ENCODE peak calls at places on chromosomes 7 and 10, in eight cellular contexts. L, F, R, Y, S, I, M and C are unnamed samples.

GRCh38 chr10:128808921-128809440 is 658.1 kb upstream of the MGMT start:
- ATAC-seq in Y (no peak), F (no peak), M (no peak), I (no peak), S (no peak), R (no peak), L (no peak), C (peak; percentile 3)

GRCh38 chr7:50351267-50351666 is 46.8 kb downstream of the IKZF1 start:
- ATAC-seq in M (no peak), S (no peak), R (no peak), I (no peak), F (no peak), L (no peak), Y (peak; percentile 23), C (no peak)

GRCh38 chr10:127755758-127756157 is 18.8 kb downstream of the FOXI2 start:
- ATAC-seq in F (peak; percentile 79), L (peak; percentile 74), R (no peak), Y (no peak), M (peak; percentile 25), S (no peak), I (no peak), C (no peak)

GRCh38 chr7:91029688-91030087 is 234.5 kb upstream of the FZD1 start:
- ATAC-seq in Y (no peak), S (no peak), I (no peak), M (no peak), L (no peak), F (no peak), R (no peak), C (no peak)

GRCh38 chr7:28328822-28329615 is 83.3 kb upstream of the CREB5 start:
- ATAC-seq in F (no peak), R (no peak), I (no peak), S (no peak), Y (no peak), M (no peak), L (no peak), C (no peak)

GRCh38 chr7:18210788-18211187 is 183.1 kb upstream of the PRPS1L1 start:
- ATAC-seq in R (no peak), F (no peak), Y (no peak), M (no peak), I (no peak), L (no peak), S (no peak), C (no peak)

GRCh38 chr10:52071814-52072213 is 242.3 kb upstream of the DKK1 start:
- ATAC-seq in Y (no peak), L (no peak), S (no peak), M (no peak), F (no peak), R (no peak), I (no peak), C (no peak)

GRCh38 chr10:1115262-1115955 is 59.2 kb downstream of the WDR37 start:
- ATAC-seq in I (no peak), R (no peak), L (no peak), M (no peak), F (no peak), Y (no peak), S (no peak), C (no peak)

GRCh38 chr7:102934670-102935069 is 21.9 kb downstream of the LRRC17 start:
- ATAC-seq in S (no peak), L (peak; percentile 67), Y (no peak), F (no peak), I (no peak), R (no peak), M (no peak), C (no peak)

GRCh38 chr10:97211229-97211628 is 25.5 kb upstream of the SLIT1 start:
- ATAC-seq in R (no peak), L (no peak), I (no peak), M (no peak), S (no peak), Y (no peak), F (no peak), C (no peak)

GRCh38 chr7:82506208-82506607 is 62.6 kb upstream of the CACNA2D1 start:
- ATAC-seq in S (no peak), L (no peak), F (no peak), M (no peak), R (no peak), I (no peak), Y (no peak), C (no peak)

GRCh38 chr10:89043052-89043451 is 52.5 kb downstream of the FAS start:
- ATAC-seq in F (no peak), I (no peak), Y (no peak), R (no peak), S (no peak), L (no peak), M (no peak), C (no peak)

GRCh38 chr10:618229-618989 is 71.1 kb downstream of the DIP2C start:
- ATAC-seq in Y (no peak), M (no peak), F (no peak), I (no peak), S (no peak), R (peak; percentile 45), L (no peak), C (no peak)

GRCh38 chr7:15130666-15131541 is 228.4 kb upstream of the DGKB start:
- ATAC-seq in Y (no peak), M (no peak), S (peak; percentile 98), L (no peak), R (no peak), I (no peak), F (no peak), C (no peak)

DNA sequence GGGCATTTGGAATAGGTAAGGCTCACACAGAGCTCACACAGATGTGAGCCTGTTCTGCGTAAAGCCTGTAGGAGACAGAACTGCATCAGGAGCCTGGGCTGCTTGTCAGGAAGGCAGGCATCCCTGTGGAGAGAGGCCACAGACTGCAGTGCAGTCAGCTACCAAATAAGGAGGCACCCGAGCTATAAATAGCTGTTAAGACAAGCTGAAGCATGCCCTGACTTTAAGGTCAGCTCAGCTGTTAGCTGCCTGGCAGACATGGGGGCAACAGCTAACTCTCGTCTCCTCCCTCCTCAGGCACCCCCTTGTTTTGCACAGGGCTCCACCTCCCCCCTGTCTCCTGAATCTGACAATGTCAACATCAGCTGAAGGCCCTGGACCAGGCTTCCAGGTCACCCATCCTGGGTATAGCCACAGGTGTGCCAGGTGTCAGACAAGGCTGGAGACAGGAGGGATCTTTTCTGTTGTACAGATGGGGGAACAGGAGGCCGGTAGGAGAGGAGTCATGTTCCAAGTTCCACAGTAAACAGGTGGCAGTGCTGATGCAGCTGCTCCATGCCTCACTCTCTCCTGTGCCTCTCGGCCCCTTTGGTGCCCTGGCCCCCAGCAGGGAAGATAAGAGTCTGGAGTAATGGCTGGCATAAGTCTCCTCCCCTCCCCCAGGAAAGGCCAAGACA is 27.6 kb upstream of the MKRN1 start:
- ATAC-seq in I (peak; percentile 75), F (peak; percentile 12), R (peak; percentile 33), L (peak; percentile 96), S (peak; percentile 43), Y (peak; percentile 29), M (peak; percentile 91), C (peak; percentile 91)
- TF ChIP-seq CTCF in I (no peak), F (no peak), R (no peak), L (peak; percentile 22), S (no peak), Y (no peak), M (peak; percentile 46), C (peak; percentile 50)

GRCh38 chr7:94423116-94423515 is 28.4 kb downstream of the COL1A2 start:
- ATAC-seq in R (no peak), I (no peak), S (no peak), F (no peak), M (no peak), Y (no peak), L (no peak), C (no peak)
- H3K36me3 ChIP-seq in R (no peaks in the 10 kb centered on the region), I (no peaks in the 10 kb centered on the region), S (no peaks in the 10 kb centered on the region), F (peaks cover 68% of the 10 kb centered on the region), M (peaks cover 8% of the 10 kb centered on the region), Y (no peaks in the 10 kb centered on the region), L (peaks cover 69% of the 10 kb centered on the region), C (peaks cover 100% of the 10 kb centered on the region)

GRCh38 chr7:99504281-99504602 is 220 bp upstream of the ZKSCAN5 start:
- ATAC-seq in F (no peak), I (peak; percentile 86), R (no peak), S (no peak), M (peak; percentile 93), L (peak; percentile 85), Y (peak; percentile 86), C (no peak)
- H3K27ac ChIP-seq in F (peak overlapping the region; percentile 92), I (peak overlapping the region; percentile 82), R (peak overlapping the region; percentile 93), S (peak overlapping the region; percentile 39), M (peak overlapping the region; percentile 80), L (peak overlapping the region; percentile 63), Y (peak overlapping the region; percentile 95), C (peak overlapping the region; percentile 91)

DNA sequence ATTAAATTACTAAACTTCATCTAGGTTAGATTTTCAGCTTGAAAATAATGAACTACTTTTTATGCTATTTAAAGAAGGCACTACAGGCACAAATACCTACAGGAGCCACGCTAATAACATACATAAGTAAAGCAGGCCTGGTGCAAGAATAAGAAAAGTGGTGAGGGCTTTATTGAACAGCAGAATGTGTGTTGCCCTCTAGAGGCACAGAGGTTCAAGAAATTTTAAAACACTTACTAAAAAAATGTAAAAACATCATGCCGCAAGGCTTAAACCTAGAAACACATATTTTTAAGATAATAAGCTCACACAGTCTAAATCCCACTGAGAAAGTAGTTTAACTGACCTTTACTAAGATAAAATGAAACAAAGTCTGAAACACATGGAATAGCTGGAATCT is 20.3 kb downstream of the CACUL1 start:
- ATAC-seq in M (no peak), S (no peak), F (no peak), L (no peak), Y (no peak), I (no peak), R (no peak), C (no peak)
- TF ChIP-seq CTCF in M (peak; percentile 32), S (peak; percentile 42), F (no peak), L (peak; percentile 27), Y (peak; percentile 41), I (peak; percentile 60), R (peak; percentile 9), C (peak; percentile 21)

DNA sequence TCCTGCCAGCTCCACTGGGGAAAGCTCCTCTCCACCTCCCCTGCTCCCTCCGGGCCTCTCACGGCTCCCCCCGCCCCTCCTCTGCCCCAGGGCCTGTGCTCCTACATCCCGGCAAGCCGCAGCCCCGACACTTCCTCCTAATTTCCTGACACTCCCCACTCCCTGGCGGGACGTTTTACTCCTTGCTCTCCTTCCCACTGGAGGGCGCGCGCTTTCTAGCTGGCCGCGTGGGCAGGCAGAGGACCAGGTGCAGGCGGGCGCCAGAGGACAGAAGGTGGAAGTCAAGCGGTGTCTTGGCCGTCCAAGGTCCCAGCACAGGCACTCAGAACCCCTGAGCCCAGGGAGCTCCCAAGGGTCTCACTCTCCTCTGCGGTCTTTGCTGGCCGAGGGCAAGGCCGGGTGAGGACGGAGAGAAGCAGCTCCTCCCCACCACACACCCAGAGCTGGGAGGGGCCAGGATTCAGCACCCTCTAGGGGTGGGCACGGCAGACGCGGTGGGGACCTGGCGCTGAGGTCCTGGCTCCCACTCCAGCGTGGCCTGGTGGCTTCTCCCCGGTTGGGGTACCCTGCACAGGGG is 19.1 kb downstream of the ADAM8 start:
- ATAC-seq in Y (no peak), S (peak; percentile 39), I (peak; percentile 69), L (peak; percentile 72), R (peak; percentile 62), F (peak; percentile 63), M (peak; percentile 17), C (peak; percentile 24)
- H3K36me3 ChIP-seq in Y (no peaks in the 10 kb centered on the region), S (no peaks in the 10 kb centered on the region), I (no peaks in the 10 kb centered on the region), L (no peaks in the 10 kb centered on the region), R (no peaks in the 10 kb centered on the region), F (no peaks in the 10 kb centered on the region), M (no peaks in the 10 kb centered on the region), C (no peaks in the 10 kb centered on the region)